ENCODE peak calls at places on chromosome 19, in seven cellular contexts. K is stimulated activated CD4-positive, alpha-beta T cell treated with anti-CD3 and anti-CD28 coated beads, Interleukin-2, amount 100 ng/mL, for 48 hours; V is stimulated activated CD8-positive, alpha-beta memory T cell treated with anti-CD3 and anti-CD28 coated beads, Interleukin-4, amount 100 ng/mL, for 4 hours; X is activated CD4-positive, alpha-beta T cell treated with anti-CD3 and anti-CD28 coated beads, Interleukin-2, amount 50 U/mL, for 48 hours; P is fibroblast of the aortic adventitia; Y is GM23338; W is GM20000. I is an unnamed sample.

GRCh38 chr19:3482507-3483225 is 575 bp downstream of the SMIM44 start:
- DNase-seq in X (no peak), P (no peak), V (no peak), Y (no peak), K (no peak), W (no peak), I (no peak)

GRCh38 chr19:728011-728410 is 19.3 kb downstream of the PALM start:
- DNase-seq in Y (no peak), X (no peak), P (no peak), V (no peak), K (no peak), W (no peak), I (no peak)

GRCh38 chr19:44344255-44344654 is 12.2 kb downstream of the ZNF112 start:
- DNase-seq in K (no peak), X (no peak), W (no peak), P (no peak), V (no peak), Y (no peak), I (no peak)

GRCh38 chr19:51347209-51347928 is 5.4 kb upstream of the VSIG10L start:
- DNase-seq in Y (no peak), X (no peak), P (no peak), W (no peak), K (no peak), V (no peak), I (no peak)

GRCh38 chr19:35648017-35648961 is at the start of gene COX6B1:
- DNase-seq in P (peak; percentile 96), Y (peak; percentile 99), W (peak; percentile 95), X (peak; percentile 94), K (peak; percentile 82), V (peak; percentile 77), I (peak; percentile 97)

GRCh38 chr19:8446055-8446709 is 1.4 kb downstream of the HNRNPM start:
- DNase-seq in K (no peak), W (no peak), X (no peak), Y (no peak), P (no peak), V (no peak), I (no peak)

GRCh38 chr19:13887529-13887928 is 10.6 kb downstream of the NANOS3 start:
- DNase-seq in P (peak; percentile 45), X (no peak), W (no peak), K (no peak), Y (no peak), V (no peak), I (no peak)

GRCh38 chr19:3457531-3458228 is 22.6 kb downstream of the SMIM24 start:
- DNase-seq in V (no peak), W (peak; percentile 46), Y (peak; percentile 52), P (no peak), X (no peak), K (no peak), I (no peak)

GRCh38 chr19:14826006-14826405 is 9.0 kb downstream of the OR7A5 start:
- DNase-seq in K (no peak), X (no peak), P (no peak), V (no peak), Y (no peak), W (no peak), I (no peak)

I was measured in HAP-1.